ENCODE peak calls at places on chromosomes 7 and 10, in four cellular contexts. J is esophagus squamous epithelium, W is gastrocnemius medialis, S is adrenal gland. N is an unnamed sample.

GRCh38 chr7:96707901-96708774 is 1.5 kb downstream of the SEM1 start:
- DNase-seq in W (no peak), S (no peak), J (no peak), N (no peak)

GRCh38 chr10:58511765-58512469 is 755 bp upstream of the BICC1 start:
- DNase-seq in J (no peak), S (peak; percentile 45), W (peak; percentile 6), N (no peak)

GRCh38 chr7:27080844-27081423 is 14.9 kb downstream of the HOXA1 start:
- DNase-seq in J (no peak), W (no peak), S (no peak), N (no peak)

GRCh38 chr10:129410688-129411087 is 56.4 kb upstream of the MGMT start:
- DNase-seq in J (no peak), S (no peak), W (no peak), N (no peak)

GRCh38 chr7:30837581-30837980 is 66.4 kb downstream of the MINDY4 start:
- DNase-seq in J (no peak), W (no peak), S (no peak), N (no peak)

GRCh38 chr7:154928136-154929005 is 74.6 kb downstream of the PAXIP1 start:
- DNase-seq in J (no peak), S (peak; percentile 39), W (peak; percentile 10), N (peak; percentile 94)

GRCh38 chr7:86762129-86762528 is 118.4 kb downstream of the GRM3 start:
- DNase-seq in S (no peak), W (no peak), J (no peak), N (no peak)

GRCh38 chr7:138564365-138564764 is 104.3 kb downstream of the TRIM24 start:
- DNase-seq in J (no peak), S (peak; percentile 31), W (no peak), N (no peak)

GRCh38 chr7:73901823-73902597 is 41.1 kb downstream of the TMEM270 start:
- DNase-seq in J (no peak), W (no peak), S (no peak), N (no peak)

GRCh38 chr10:113965077-113965476 is 78.6 kb upstream of the ADRB1 start:
- DNase-seq in S (no peak), J (no peak), W (no peak), N (no peak)

GRCh38 chr10:102220612-102221011 is 5.5 kb upstream of the ELOVL3 start:
- DNase-seq in S (no peak), W (no peak), J (no peak), N (no peak)

GRCh38 chr10:116197961-116198360 is 75.0 kb downstream of the GFRA1 start:
- DNase-seq in S (no peak), J (no peak), W (no peak), N (no peak)

GRCh38 chr10:103395754-103396066 is 565 bp downstream of the ATP5MK start:
- DNase-seq in W (no peak), J (no peak), S (no peak), N (no peak)

GRCh38 chr7:39592586-39592985 is 26.4 kb downstream of the YAE1 start:
- DNase-seq in J (no peak), S (no peak), W (no peak), N (no peak)

GRCh38 chr7:11193131-11193867 is 219.6 kb downstream of the PHF14 start:
- DNase-seq in S (peak; percentile 17), J (no peak), W (no peak), N (no peak)

GRCh38 chr7:31462636-31463035 is 51.3 kb upstream of the ITPRID1 start:
- DNase-seq in S (no peak), J (no peak), W (no peak), N (no peak)

GRCh38 chr10:121113385-121113696 is 262.2 kb downstream of the WDR11 start:
- DNase-seq in W (no peak), S (peak; percentile 39), J (no peak), N (no peak)

GRCh38 chr10:11225935-11226334 is 208.3 kb downstream of the CELF2 start:
- DNase-seq in S (peak; percentile 24), W (no peak), J (no peak), N (peak; percentile 69)

GRCh38 chr10:92153-92552 is 43.1 kb upstream of the TUBB8 start:
- DNase-seq in J (no peak), S (no peak), W (no peak), N (no peak)

GRCh38 chr7:102300643-102301211 is 14.1 kb downstream of the SH2B2 start:
- DNase-seq in J (no peak), S (no peak), W (no peak), N (peak; percentile 2)
- TF ChIP-seq CTCF in J (no peak), S (no peak), W (no peak), N (no peak)

GRCh38 chr7:134935701-134936100 is 50.6 kb upstream of the AGBL3 start:
- DNase-seq in S (no peak), J (no peak), W (no peak), N (no peak)

GRCh38 chr7:134936893-134937520 is 49.3 kb upstream of the AGBL3 start:
- DNase-seq in S (no peak), W (no peak), J (no peak), N (no peak)

GRCh38 chr7:134931487-134931886 is 54.8 kb upstream of the AGBL3 start:
- DNase-seq in W (no peak), J (no peak), S (no peak), N (no peak)

GRCh38 chr7:134933460-134934068 is 52.7 kb upstream of the AGBL3 start:
- DNase-seq in W (no peak), S (no peak), J (no peak), N (no peak)

DNA sequence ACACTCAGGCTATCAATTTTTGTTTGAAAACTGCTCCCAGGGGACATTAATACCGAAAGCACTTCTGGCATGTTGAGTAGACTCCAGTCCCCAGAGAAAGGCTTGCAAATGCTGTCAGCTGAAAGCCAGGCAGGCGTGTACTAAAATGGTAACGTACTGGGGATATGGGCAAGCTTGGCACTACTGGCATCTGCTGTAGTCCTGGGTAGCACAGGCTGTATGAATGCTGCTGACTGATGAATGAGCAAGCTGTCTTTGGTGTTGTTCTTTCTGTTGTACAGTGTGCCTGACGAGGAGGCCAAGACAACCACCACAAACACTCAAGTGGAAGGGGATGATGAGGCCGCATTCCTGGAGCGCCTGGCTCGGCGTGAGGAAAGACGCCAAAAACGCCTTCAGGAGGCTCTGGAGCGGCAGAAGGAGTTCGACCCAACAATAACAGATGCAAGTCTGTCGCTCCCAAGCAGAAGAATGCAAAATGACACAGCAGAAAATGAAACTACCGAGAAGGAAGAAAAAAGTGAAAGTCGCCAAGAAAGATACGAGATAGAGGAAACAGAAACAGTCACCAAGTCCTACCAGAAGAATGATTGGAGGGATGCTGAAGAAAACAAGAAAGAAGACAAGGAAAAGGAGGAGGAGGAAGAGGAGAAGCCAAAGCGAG is 53.5 kb upstream of the AGBL3 start:
- DNase-seq in J (no peak), W (no peak), S (peak; percentile 29), N (peak; percentile 59)
- H3K4me3 ChIP-seq in J (no peak overlapping the region), W (no peak overlapping the region), S (no peak overlapping the region), N (peak overlapping the region; percentile 45)

DNA sequence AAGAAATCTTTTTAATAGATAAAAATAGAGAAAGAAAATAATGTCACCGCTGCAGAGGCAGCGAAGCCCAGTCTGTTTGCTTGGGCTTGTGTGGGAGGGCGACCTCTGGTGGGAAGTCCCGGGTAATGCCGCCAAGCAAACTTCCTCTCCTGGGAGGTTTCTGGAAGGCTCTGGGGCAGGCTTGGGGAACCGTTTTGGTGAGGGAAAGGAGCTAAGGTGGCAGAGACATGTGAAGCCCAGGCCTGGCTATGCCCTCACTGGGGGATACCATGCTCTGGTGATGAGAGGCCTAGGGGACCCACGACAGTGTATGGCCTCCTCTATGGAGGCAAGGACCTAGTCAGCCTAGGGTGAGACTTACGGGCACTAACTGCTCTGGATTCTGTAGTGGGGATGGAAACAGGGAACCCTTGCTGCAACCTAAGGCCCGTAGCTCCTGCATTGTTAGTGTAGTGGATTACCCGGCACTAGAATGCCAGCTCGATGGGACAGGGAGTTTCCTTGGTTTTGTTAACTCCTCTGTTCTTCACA is 605.1 kb downstream of the LRMDA start:
- DNase-seq in S (peak; percentile 82), J (no peak), W (peak; percentile 53), N (peak; percentile 66)
- TF ChIP-seq CTCF in S (peak; percentile 92), J (peak; percentile 89), W (peak; percentile 73), N (peak; percentile 92)

GRCh38 chr10:13054844-13055243 is 45.1 kb upstream of the OPTN start:
- DNase-seq in J (no peak), W (no peak), S (no peak), N (no peak)
- H3K4me3 ChIP-seq in J (no peak overlapping the region), W (no peak overlapping the region), S (no peak overlapping the region), N (no peak overlapping the region)

DNA sequence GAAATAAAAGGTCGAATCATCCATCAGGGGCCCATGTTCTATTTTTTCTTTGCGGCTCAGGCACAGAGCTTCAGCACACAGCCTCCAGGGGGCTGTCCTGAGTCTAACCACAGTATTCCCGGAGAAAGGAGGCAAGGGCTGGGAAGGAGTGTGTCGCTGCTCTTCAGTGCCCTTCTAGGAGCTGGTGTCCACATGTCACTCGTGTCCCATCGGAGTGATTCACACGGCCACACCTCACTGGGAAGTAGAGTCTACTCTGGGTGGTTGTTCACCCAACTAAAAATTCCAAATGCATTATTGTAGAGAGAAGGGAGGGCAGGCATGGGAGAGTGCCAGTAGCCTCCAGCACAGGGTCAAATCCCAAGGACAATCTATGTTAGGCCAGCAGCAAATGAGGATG is 114.8 kb upstream of the LANCL2 start:
- DNase-seq in J (no peak), S (peak; percentile 49), W (no peak), N (no peak)
- TF ChIP-seq CTCF in J (peak; percentile 40), S (peak; percentile 47), W (no peak), N (peak; percentile 9)